ENCODE peak calls at places on chromosomes 1 and 21, in four cellular contexts. One of them, this sample, is unnamed.

GRCh38 chr1:234938114-234938513 is 190.5 kb downstream of the TOMM20 start:
- DNase-seq in HCT116: no peak
- DNase-seq in GM23338: no peak
- DNase-seq in GM23248: no peak
- DNase-seq in this sample: no peak

GRCh38 chr21:21199342-21200102 is 201.3 kb downstream of the NCAM2 start:
- DNase-seq in HCT116: no peak
- DNase-seq in GM23338: no peak
- DNase-seq in GM23248: peak
- DNase-seq in this sample: no peak

GRCh38 chr1:87334351-87335174 is 5.9 kb downstream of the LMO4 start:
- DNase-seq in GM23248: peak
- DNase-seq in GM23338: peak
- DNase-seq in HCT116: no peak
- DNase-seq in this sample: peak

GRCh38 chr1:177959793-177960515 is 9.9 kb downstream of the SEC16B start:
- DNase-seq in GM23248: peak
- DNase-seq in GM23338: peak
- DNase-seq in HCT116: no peak
- DNase-seq in this sample: peak

GRCh38 chr1:10634428-10635384 is 160.0 kb downstream of the PEX14 start:
- DNase-seq in HCT116: no peak
- DNase-seq in GM23248: peak
- DNase-seq in GM23338: no peak
- DNase-seq in this sample: no peak

GRCh38 chr1:63898428-63899220 is 124.8 kb downstream of the ROR1 start:
- DNase-seq in HCT116: no peak
- DNase-seq in GM23338: no peak
- DNase-seq in GM23248: no peak
- DNase-seq in this sample: no peak

GRCh38 chr1:27322569-27323116 is 680 bp downstream of the TMEM222 start:
- DNase-seq in HCT116: no peak
- DNase-seq in GM23338: no peak
- DNase-seq in GM23248: peak
- DNase-seq in this sample: no peak

GRCh38 chr1:239179001-239179400 is 207.4 kb upstream of the CHRM3 start:
- DNase-seq in GM23248: no peak
- DNase-seq in HCT116: no peak
- DNase-seq in GM23338: no peak
- DNase-seq in this sample: no peak

GRCh38 chr1:156481527-156481926 is 19.0 kb downstream of the MEF2D start:
- DNase-seq in GM23338: no peak
- DNase-seq in GM23248: no peak
- DNase-seq in HCT116: no peak
- DNase-seq in this sample: no peak

GRCh38 chr1:68230901-68231626 is 1.3 kb downstream of the WLS start:
- DNase-seq in GM23338: peak
- DNase-seq in HCT116: no peak
- DNase-seq in GM23248: peak
- DNase-seq in this sample: peak

GRCh38 chr1:64471724-64472276 is 1.9 kb downstream of the CACHD1 start:
- DNase-seq in GM23248: peak
- DNase-seq in GM23338: peak
- DNase-seq in HCT116: no peak
- DNase-seq in this sample: peak

GRCh38 chr1:94048413-94049164 is 72.4 kb downstream of the ABCA4 start:
- DNase-seq in GM23248: peak
- DNase-seq in HCT116: no peak
- DNase-seq in GM23338: peak
- DNase-seq in this sample: no peak

GRCh38 chr1:167905182-167905581 is 8.8 kb downstream of the ADCY10 start:
- DNase-seq in GM23338: peak
- DNase-seq in GM23248: no peak
- DNase-seq in HCT116: no peak
- DNase-seq in this sample: no peak

GRCh38 chr1:3943123-3943431 is 43.0 kb upstream of the C1orf174 start:
- DNase-seq in GM23248: no peak
- DNase-seq in HCT116: no peak
- DNase-seq in GM23338: no peak
- DNase-seq in this sample: no peak

GRCh38 chr1:35656863-35657232 is 15.5 kb upstream of the PSMB2 start:
- DNase-seq in GM23338: no peak
- DNase-seq in GM23248: peak
- DNase-seq in HCT116: no peak
- DNase-seq in this sample: no peak

GRCh38 chr1:163163861-163164582 is 38.7 kb downstream of the RGS5 start:
- DNase-seq in HCT116: no peak
- DNase-seq in GM23248: peak
- DNase-seq in GM23338: no peak
- DNase-seq in this sample: no peak

GRCh38 chr21:27171704-27172103 is 204.8 kb upstream of the ADAMTS5 start:
- DNase-seq in GM23338: no peak
- DNase-seq in HCT116: no peak
- DNase-seq in GM23248: peak
- DNase-seq in this sample: no peak

GRCh38 chr1:169653873-169654272 is 23.9 kb upstream of the SELP start:
- DNase-seq in GM23248: no peak
- DNase-seq in HCT116: no peak
- DNase-seq in GM23338: no peak
- DNase-seq in this sample: no peak

GRCh38 chr1:31725134-31725533 is 21.3 kb upstream of the COL16A1 start:
- DNase-seq in GM23338: peak
- DNase-seq in GM23248: no peak
- DNase-seq in HCT116: no peak
- DNase-seq in this sample: no peak

GRCh38 chr1:160398823-160399222 is 1.5 kb upstream of the VANGL2 start:
- DNase-seq in HCT116: no peak
- DNase-seq in GM23248: no peak
- DNase-seq in GM23338: no peak
- DNase-seq in this sample: peak

GRCh38 chr1:78475888-78476610 is 14.7 kb upstream of the PTGFR start:
- DNase-seq in GM23248: peak
- DNase-seq in GM23338: no peak
- DNase-seq in HCT116: no peak
- DNase-seq in this sample: no peak

GRCh38 chr1:39646232-39647081 is 7.0 kb upstream of the HEYL start:
- DNase-seq in GM23338: peak
- DNase-seq in HCT116: no peak
- DNase-seq in GM23248: peak
- DNase-seq in this sample: peak

GRCh38 chr1:203860396-203860951 is 925 bp upstream of the SNRPE start:
- DNase-seq in GM23248: peak
- DNase-seq in HCT116: no peak
- DNase-seq in GM23338: peak
- DNase-seq in this sample: peak

GRCh38 chr1:53121319-53122172 is 20.9 kb downstream of the SLC1A7 start:
- DNase-seq in HCT116: no peak
- DNase-seq in GM23248: peak
- DNase-seq in GM23338: no peak
- DNase-seq in this sample: peak

GRCh38 chr1:157274698-157275534 is 136.7 kb upstream of the ETV3 start:
- DNase-seq in HCT116: no peak
- DNase-seq in GM23248: peak
- DNase-seq in GM23338: no peak
- DNase-seq in this sample: peak

GRCh38 chr1:206451146-206451545 is 19.1 kb upstream of the IKBKE start:
- DNase-seq in HCT116: no peak
- DNase-seq in GM23248: no peak
- DNase-seq in GM23338: no peak
- DNase-seq in this sample: no peak

GRCh38 chr1:12460911-12461621 is 156.9 kb downstream of the DHRS3 start:
- DNase-seq in GM23338: no peak
- DNase-seq in HCT116: no peak
- DNase-seq in GM23248: no peak
- DNase-seq in this sample: no peak

GRCh38 chr1:183869671-183870070 is 64.8 kb downstream of the RGL1 start:
- DNase-seq in GM23248: no peak
- DNase-seq in GM23338: no peak
- DNase-seq in HCT116: no peak
- DNase-seq in this sample: no peak

GRCh38 chr1:155562581-155563376 is at the start of gene ASH1L:
- DNase-seq in GM23338: peak
- DNase-seq in HCT116: peak
- DNase-seq in GM23248: peak
- DNase-seq in this sample: peak

DNA sequence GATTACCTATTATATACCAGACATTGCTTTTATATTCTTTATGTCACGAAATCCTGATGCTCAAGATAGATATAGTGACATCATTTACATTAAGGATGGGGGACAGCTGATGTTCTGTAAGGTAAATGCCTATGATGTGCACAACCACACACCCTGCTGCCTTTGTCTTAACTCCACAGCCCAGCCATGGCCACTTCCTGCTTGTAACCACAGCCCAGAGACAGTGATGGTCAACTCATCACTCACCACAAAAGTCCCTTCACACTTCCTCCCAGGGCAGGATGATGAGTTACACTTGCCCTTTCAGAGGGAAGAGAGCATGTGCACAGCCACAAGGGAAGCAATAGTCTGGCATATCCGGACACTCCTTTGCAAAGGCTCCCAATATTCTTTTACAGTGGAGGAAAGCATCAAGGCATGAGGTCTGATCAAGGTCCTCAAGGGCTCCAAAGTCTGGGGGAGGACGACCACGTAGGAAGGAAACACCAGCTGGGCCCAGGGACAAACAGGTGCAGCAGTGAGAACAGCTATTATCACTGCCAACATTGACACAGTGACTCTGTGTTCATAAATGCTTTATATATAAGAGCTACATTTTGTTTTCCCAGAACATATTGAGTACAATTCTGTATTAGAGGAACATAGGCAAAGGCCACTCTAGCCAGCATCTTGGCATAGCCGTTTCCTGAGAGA is 53.8 kb downstream of the PLPP3 start:
- DNase-seq in GM23338: no peak
- DNase-seq in GM23248: peak
- DNase-seq in HCT116: no peak
- DNase-seq in this sample: no peak
- TF ChIP-seq EZH2phosphoT487 in GM23338: no peak
- TF ChIP-seq EZH2phosphoT487 in GM23248: no peak
- TF ChIP-seq EZH2phosphoT487 in HCT116: no peak
- TF ChIP-seq EZH2phosphoT487 in this sample: no peak

GRCh38 chr1:37922767-37923550 is 23.9 kb downstream of the INPP5B start:
- DNase-seq in GM23248: no peak
- DNase-seq in HCT116: no peak
- DNase-seq in GM23338: no peak
- DNase-seq in this sample: no peak

GRCh38 chr1:37923551-37923889 is 23.3 kb downstream of the INPP5B start:
- DNase-seq in GM23248: no peak
- DNase-seq in GM23338: no peak
- DNase-seq in HCT116: no peak
- DNase-seq in this sample: no peak

GRCh38 chr1:37914719-37915483 is 32.0 kb downstream of the INPP5B start:
- DNase-seq in HCT116: no peak
- DNase-seq in GM23248: no peak
- DNase-seq in GM23338: no peak
- DNase-seq in this sample: no peak

GRCh38 chr1:37915484-37916093 is 31.3 kb downstream of the INPP5B start:
- DNase-seq in HCT116: no peak
- DNase-seq in GM23248: no peak
- DNase-seq in GM23338: no peak
- DNase-seq in this sample: no peak

DNA sequence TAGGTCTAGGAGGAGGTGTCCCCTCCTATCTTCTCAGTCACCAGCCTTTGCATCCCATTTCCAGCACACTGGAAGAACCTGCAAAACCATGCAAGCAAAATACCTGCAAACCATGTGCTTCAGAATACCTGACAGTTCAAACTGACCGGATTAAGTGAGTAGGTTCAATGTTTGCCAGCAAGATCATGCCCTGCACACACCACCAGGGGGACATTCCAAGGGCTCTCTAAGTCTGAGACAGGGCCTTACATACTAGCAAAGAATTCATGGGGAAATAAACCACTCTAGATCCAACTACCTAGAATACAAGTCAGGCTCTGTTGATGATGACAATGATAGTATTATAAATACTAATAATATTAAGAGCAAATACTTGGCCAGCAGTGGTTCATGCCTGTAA is 27.6 kb downstream of the INPP5B start:
- DNase-seq in GM23248: peak
- DNase-seq in GM23338: peak
- DNase-seq in HCT116: peak
- DNase-seq in this sample: peak
- H3K4me3 ChIP-seq in GM23248: no peak
- H3K4me3 ChIP-seq in GM23338: no peak
- H3K4me3 ChIP-seq in HCT116: no peak
- H3K4me3 ChIP-seq in this sample: no peak

GRCh38 chr1:16055613-16056520 is 12.3 kb downstream of the CLCNKB start:
- DNase-seq in HCT116: peak
- DNase-seq in GM23248: peak
- DNase-seq in GM23338: peak
- DNase-seq in this sample: peak
- H2AFZ ChIP-seq in HCT116: no peak
- H2AFZ ChIP-seq in GM23248: no peak
- H2AFZ ChIP-seq in GM23338: peak
- H2AFZ ChIP-seq in this sample: no peak

GRCh38 chr1:38326135-38326534 is 279.5 kb upstream of the POU3F1 start:
- DNase-seq in HCT116: no peak
- DNase-seq in GM23248: no peak
- DNase-seq in GM23338: no peak
- DNase-seq in this sample: no peak
- TF ChIP-seq EZH2phosphoT487 in HCT116: no peak
- TF ChIP-seq EZH2phosphoT487 in GM23248: no peak
- TF ChIP-seq EZH2phosphoT487 in GM23338: no peak
- TF ChIP-seq EZH2phosphoT487 in this sample: no peak

GRCh38 chr1:241557551-241558193 is 25.5 kb downstream of the KMO start:
- DNase-seq in GM23338: no peak
- DNase-seq in GM23248: no peak
- DNase-seq in HCT116: no peak
- DNase-seq in this sample: no peak

GRCh38 chr1:241555526-241555925 is 23.3 kb downstream of the KMO start:
- DNase-seq in GM23248: no peak
- DNase-seq in GM23338: no peak
- DNase-seq in HCT116: no peak
- DNase-seq in this sample: no peak

DNA sequence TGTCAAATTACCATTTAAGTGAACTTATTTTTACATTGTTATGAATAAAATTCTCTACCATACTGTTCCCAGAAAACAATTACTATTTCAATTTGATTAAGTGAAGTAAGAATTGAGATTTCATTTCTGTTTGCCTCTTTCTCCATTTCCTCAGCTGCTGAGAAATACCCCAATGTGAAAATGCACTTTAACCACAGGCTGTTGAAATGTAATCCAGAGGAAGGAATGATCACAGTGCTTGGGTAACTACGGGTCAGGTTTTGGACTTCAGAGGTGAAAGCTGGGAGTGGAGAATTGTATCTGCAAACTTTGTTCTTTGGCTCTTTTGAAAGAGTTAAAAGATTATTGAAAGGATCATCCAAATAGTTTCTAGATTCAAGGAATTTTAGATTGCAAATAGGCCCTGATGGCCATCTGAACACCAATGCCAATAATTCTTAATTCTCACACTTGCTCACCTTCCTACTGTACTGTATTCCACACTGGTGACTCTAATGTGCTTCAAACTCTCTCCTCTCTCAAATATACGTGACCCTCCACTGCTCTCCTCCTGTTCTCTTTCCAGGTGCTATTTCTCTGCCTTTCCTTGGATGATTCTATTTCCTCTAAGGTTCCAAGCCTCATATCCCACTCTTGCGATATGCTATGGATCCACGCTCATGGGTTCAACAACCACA is 28.5 kb downstream of the KMO start:
- DNase-seq in HCT116: no peak
- DNase-seq in GM23338: no peak
- DNase-seq in GM23248: no peak
- DNase-seq in this sample: no peak
- H3K4me3 ChIP-seq in HCT116: no peak
- H3K4me3 ChIP-seq in GM23338: no peak
- H3K4me3 ChIP-seq in GM23248: no peak
- H3K4me3 ChIP-seq in this sample: no peak